ENCODE peak calls at places on chromosomes 12 and 14, in nine cellular contexts. U, I, W, H, O, D, X, A and F are unnamed samples.

GRCh38 chr12:57368349-57369095 is 62.3 kb downstream of the R3HDM2 start:
- DNase-seq in X (no peak), H (peak), W (peak), I (peak), D (no peak), A (no peak), U (no peak), O (peak), F (peak)

GRCh38 chr14:78700236-78700635 is 530.1 kb downstream of the NRXN3 start:
- DNase-seq in U (no peak), A (no peak), O (peak), X (no peak), I (no peak), W (no peak), D (no peak), H (no peak), F (no peak)

GRCh38 chr12:11081987-11082386 is 10.1 kb downstream of the TAS2R43 start:
- DNase-seq in D (no peak), X (no peak), O (no peak), H (no peak), I (no peak), A (no peak), W (no peak), U (no peak), F (no peak)

GRCh38 chr12:12533238-12533829 is 29.3 kb downstream of the DUSP16 start:
- DNase-seq in D (no peak), X (no peak), I (no peak), A (peak), O (no peak), U (peak), H (no peak), W (no peak), F (peak)

GRCh38 chr12:62986844-62987243 is 51.9 kb upstream of the PPM1H start:
- DNase-seq in H (no peak), I (no peak), X (no peak), W (no peak), D (no peak), O (no peak), U (no peak), A (no peak), F (no peak)

GRCh38 chr12:88185988-88186387 is 43.9 kb downstream of the TMTC3 start:
- DNase-seq in W (peak), U (no peak), I (no peak), D (no peak), O (peak), A (no peak), H (peak), X (no peak), F (no peak)

GRCh38 chr12:122094735-122095561 is 16.4 kb downstream of the MLXIP start:
- DNase-seq in X (no peak), W (peak), I (no peak), D (no peak), O (peak), A (no peak), U (no peak), H (peak), F (no peak)

GRCh38 chr14:90287791-90288190 is 31.4 kb downstream of the PSMC1 start:
- DNase-seq in H (no peak), A (no peak), I (no peak), O (no peak), W (no peak), D (no peak), X (no peak), U (no peak), F (no peak)

GRCh38 chr12:50351120-50352043 is 45.0 kb downstream of the FAM186A start:
- DNase-seq in U (peak), D (no peak), I (no peak), O (peak), A (no peak), H (no peak), X (peak), W (no peak), F (peak)

GRCh38 chr14:58772814-58773620 is 135.3 kb downstream of the DACT1 start:
- DNase-seq in U (no peak), I (no peak), H (peak), W (no peak), D (no peak), X (no peak), O (no peak), A (no peak), F (no peak)

GRCh38 chr12:114769634-114770033 is 85.7 kb upstream of the TBX3 start:
- DNase-seq in W (peak), D (no peak), I (peak), X (no peak), U (no peak), A (no peak), H (no peak), O (no peak), F (no peak)

DNA sequence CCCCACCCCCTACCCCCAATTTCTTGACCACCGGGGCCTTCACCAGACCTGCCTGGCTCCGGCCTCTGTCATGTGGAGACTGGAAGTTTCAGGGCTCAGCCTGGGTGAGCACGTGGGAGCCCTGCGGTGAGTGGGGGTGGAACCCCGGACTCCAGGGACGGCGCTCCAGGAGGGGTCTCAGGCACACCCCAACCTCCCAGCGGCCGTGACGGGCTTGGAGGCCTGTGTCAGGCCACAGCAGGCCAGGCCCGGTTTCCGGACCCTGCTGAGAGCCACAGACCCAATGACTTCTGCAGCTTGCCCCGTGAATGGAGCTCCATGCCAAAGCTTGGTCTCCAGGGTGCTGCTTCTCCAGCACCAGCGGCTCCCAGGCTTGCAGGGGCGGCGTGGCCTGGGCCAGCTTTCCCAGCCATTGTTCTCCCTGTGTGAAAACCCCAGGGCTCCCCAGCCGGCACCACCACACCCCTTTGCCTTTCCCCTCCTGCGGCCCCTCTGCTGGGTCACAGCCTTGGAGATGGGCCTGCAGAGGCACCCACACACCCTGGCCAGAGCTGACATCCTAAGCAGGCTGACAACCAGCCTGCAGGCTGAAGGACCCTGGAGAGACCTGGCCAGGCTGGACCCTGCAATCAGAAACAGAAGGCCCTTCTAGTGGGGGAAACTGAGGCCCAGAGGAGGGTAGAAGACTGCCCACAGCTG is 186.2 kb upstream of the C14orf180 start:
- DNase-seq in W (no peak), D (peak), X (no peak), U (peak), A (peak), H (no peak), I (peak), O (no peak), F (no peak)
- H3K27ac ChIP-seq in W (no peak), D (no peak), X (no peak), U (peak), A (peak), H (no peak), I (no peak), O (no peak), F (no peak)

GRCh38 chr12:19675361-19675760 is 236.1 kb downstream of the AEBP2 start:
- DNase-seq in X (no peak), O (no peak), A (no peak), I (no peak), H (no peak), D (no peak), U (no peak), W (no peak), F (no peak)

GRCh38 chr12:19683178-19683927 is 244.1 kb downstream of the AEBP2 start:
- DNase-seq in X (no peak), D (no peak), A (no peak), O (peak), U (no peak), H (peak), I (no peak), W (peak), F (no peak)

GRCh38 chr12:19681007-19681406 is 241.7 kb downstream of the AEBP2 start:
- DNase-seq in I (peak), H (no peak), U (no peak), D (no peak), O (no peak), A (no peak), W (no peak), X (no peak), F (no peak)
- H3K27ac ChIP-seq in I (no peak), H (no peak), U (no peak), D (no peak), O (no peak), A (no peak), W (no peak), X (no peak), F (no peak)

DNA sequence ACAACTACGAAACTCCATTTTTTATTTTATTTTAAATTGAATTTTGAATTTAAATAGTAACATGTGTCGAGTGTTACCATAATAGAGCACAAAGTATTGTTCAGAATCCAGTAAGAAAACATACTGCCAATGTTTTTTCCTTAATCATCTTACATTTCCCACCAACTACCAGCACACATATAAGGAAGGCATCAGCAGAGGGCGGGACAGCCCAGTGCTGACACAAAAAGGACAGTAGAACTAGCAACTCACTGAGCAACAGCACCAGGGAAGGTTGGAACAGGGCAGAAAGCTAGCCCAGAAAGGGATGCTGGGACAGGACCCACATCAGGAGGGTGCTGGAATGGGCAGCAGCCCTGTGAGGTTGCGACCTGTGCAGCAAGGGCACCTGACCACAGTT is 43.9 kb downstream of the DICER1 start:
- DNase-seq in A (no peak), U (no peak), O (no peak), I (no peak), W (no peak), X (no peak), D (peak), H (no peak), F (no peak)
- H3K27ac ChIP-seq in A (no peak), U (no peak), O (no peak), I (no peak), W (no peak), X (no peak), D (peak), H (no peak), F (no peak)

DNA sequence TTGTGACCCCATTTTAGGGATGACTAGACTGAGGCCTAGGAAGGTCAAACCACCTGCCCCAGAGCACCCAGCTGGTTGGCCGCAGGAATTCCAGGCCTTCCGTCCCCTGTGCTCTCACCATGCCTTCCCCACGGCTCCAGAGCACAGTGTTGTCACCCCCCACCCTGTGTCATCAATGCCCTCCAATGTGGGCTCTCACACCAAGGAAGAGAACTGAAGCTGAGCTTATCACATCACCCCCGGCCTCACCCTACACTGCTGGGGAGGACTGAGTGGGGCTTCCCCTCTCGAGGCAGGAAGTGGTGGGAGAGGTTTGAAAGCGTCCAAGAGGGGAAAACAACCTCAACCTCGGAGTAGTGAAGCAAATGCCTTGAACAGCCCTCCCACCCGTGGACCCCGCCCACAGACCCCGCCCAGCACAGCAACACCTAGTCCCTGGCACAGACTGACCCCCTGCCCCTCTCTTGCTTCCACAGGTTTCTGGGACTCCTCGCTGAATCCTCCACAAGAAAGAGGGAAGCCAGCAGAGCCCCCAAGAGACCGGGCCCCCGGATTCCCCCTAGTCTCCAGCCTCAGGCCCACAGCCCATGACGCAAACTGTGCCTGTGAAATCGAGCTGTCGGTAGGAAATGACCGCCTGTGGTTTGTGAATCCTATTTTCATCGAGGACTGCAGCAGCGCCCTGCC is 97.2 kb downstream of the LGMN start:
- DNase-seq in A (peak), W (no peak), H (no peak), U (no peak), X (peak), O (no peak), D (no peak), I (no peak), F (peak)
- H3K27ac ChIP-seq in A (peak), W (no peak), H (peak), U (no peak), X (no peak), O (no peak), D (peak), I (peak), F (peak)

GRCh38 chr14:100400115-100400514 is 77.0 kb downstream of the SLC25A47 start:
- DNase-seq in A (no peak), D (no peak), I (no peak), O (no peak), U (no peak), X (no peak), W (no peak), H (no peak), F (peak)
- H3K27ac ChIP-seq in A (no peak), D (peak), I (no peak), O (no peak), U (no peak), X (no peak), W (no peak), H (no peak), F (peak)